ENCODE peak calls at places on chromosome 13, in eight cellular contexts. X, L, N, O, P, W, T and D are unnamed samples.

GRCh38 chr13:66399873-66400272 is 830.3 kb downstream of the PCDH9 start:
- DNase-seq in W (no peak), L (no peak), P (no peak), T (no peak), X (no peak), N (no peak), O (no peak), D (no peak)

GRCh38 chr13:112775791-112776279 is 86.0 kb downstream of the ATP11A start:
- DNase-seq in N (no peak), X (no peak), W (no peak), O (no peak), T (no peak), P (no peak), L (no peak), D (no peak)

GRCh38 chr13:74210693-74211393 is 76.6 kb upstream of the KLF12 start:
- DNase-seq in X (no peak), P (peak), O (no peak), L (no peak), W (no peak), T (no peak), N (no peak), D (no peak)

GRCh38 chr13:76012091-76012721 is 376.1 kb downstream of the LMO7 start:
- DNase-seq in O (no peak), L (no peak), T (no peak), N (no peak), W (no peak), P (peak), X (no peak), D (no peak)

GRCh38 chr13:60790620-60791019 is 393.6 kb downstream of the TDRD3 start:
- DNase-seq in N (no peak), P (no peak), X (no peak), T (no peak), O (no peak), L (no peak), W (no peak), D (no peak)

GRCh38 chr13:92838786-92839185 is 387.8 kb upstream of the GPC6 start:
- DNase-seq in X (no peak), W (no peak), L (no peak), P (peak), N (no peak), O (no peak), T (no peak), D (no peak)

GRCh38 chr13:100528820-100529219 is 59.8 kb downstream of the GGACT start:
- DNase-seq in X (no peak), O (no peak), N (no peak), T (no peak), W (no peak), P (no peak), L (no peak), D (no peak)

GRCh38 chr13:38366954-38367645 is 17.4 kb downstream of the UFM1 start:
- DNase-seq in P (no peak), T (no peak), X (no peak), O (no peak), W (no peak), L (no peak), N (no peak), D (no peak)

GRCh38 chr13:67769987-67770341 is 539.8 kb upstream of the PCDH9 start:
- DNase-seq in P (no peak), W (no peak), T (no peak), X (no peak), O (no peak), L (no peak), N (no peak), D (no peak)

GRCh38 chr13:20843177-20843576 is 59.4 kb downstream of the XPO4 start:
- DNase-seq in W (no peak), N (no peak), P (no peak), X (no peak), O (no peak), L (no peak), T (no peak), D (no peak)